ENCODE peak calls at places on chromosomes 2 and 18, in four cellular contexts. One of them, this sample, is unnamed.

GRCh38 chr2:11121099-11121822 is 34.0 kb upstream of the SLC66A3 start:
- DNase-seq in AG04450: no peak
- DNase-seq in cardiac muscle cell: peak
- DNase-seq in H1: no peak
- DNase-seq in this sample: peak

GRCh38 chr2:127721978-127722355 is 20.7 kb downstream of the SFT2D3 start:
- DNase-seq in AG04450: no peak
- DNase-seq in cardiac muscle cell: no peak
- DNase-seq in H1: no peak
- DNase-seq in this sample: peak

GRCh38 chr18:37179384-37179783 is 350.5 kb downstream of the KIAA1328 start:
- DNase-seq in H1: no peak
- DNase-seq in cardiac muscle cell: no peak
- DNase-seq in AG04450: no peak
- DNase-seq in this sample: peak

GRCh38 chr2:227504700-227505099 is 32.7 kb downstream of the AGFG1 start:
- DNase-seq in cardiac muscle cell: no peak
- DNase-seq in AG04450: no peak
- DNase-seq in H1: no peak
- DNase-seq in this sample: no peak

GRCh38 chr2:220279372-220279771 is 651.9 kb downstream of the SLC4A3 start:
- DNase-seq in AG04450: peak
- DNase-seq in H1: no peak
- DNase-seq in cardiac muscle cell: peak
- DNase-seq in this sample: peak

GRCh38 chr2:179460530-179460929 is 195.9 kb upstream of the SESTD1 start:
- DNase-seq in cardiac muscle cell: peak
- DNase-seq in H1: no peak
- DNase-seq in AG04450: peak
- DNase-seq in this sample: peak

GRCh38 chr2:171627412-171627811 is 59.9 kb upstream of the DYNC1I2 start:
- DNase-seq in H1: no peak
- DNase-seq in AG04450: no peak
- DNase-seq in cardiac muscle cell: no peak
- DNase-seq in this sample: no peak

GRCh38 chr18:47323158-47323557 is 71.7 kb upstream of the SKOR2 start:
- DNase-seq in cardiac muscle cell: no peak
- DNase-seq in H1: no peak
- DNase-seq in AG04450: no peak
- DNase-seq in this sample: no peak

GRCh38 chr2:100064165-100064564 is 78.2 kb downstream of the AFF3 start:
- DNase-seq in H1: no peak
- DNase-seq in cardiac muscle cell: no peak
- DNase-seq in AG04450: no peak
- DNase-seq in this sample: no peak

GRCh38 chr2:147610491-147611050 is 234.3 kb upstream of the ACVR2A start:
- DNase-seq in H1: no peak
- DNase-seq in AG04450: no peak
- DNase-seq in cardiac muscle cell: no peak
- DNase-seq in this sample: no peak

GRCh38 chr2:210128961-210129360 is 42.2 kb downstream of the KANSL1L start:
- DNase-seq in AG04450: no peak
- DNase-seq in H1: no peak
- DNase-seq in cardiac muscle cell: peak
- DNase-seq in this sample: peak

GRCh38 chr2:145484443-145485086 is 964.6 kb upstream of the ZEB2 start:
- DNase-seq in H1: no peak
- DNase-seq in AG04450: no peak
- DNase-seq in cardiac muscle cell: peak
- DNase-seq in this sample: peak
- TF ChIP-seq CTCF in H1: no peak
- TF ChIP-seq CTCF in AG04450: peak
- TF ChIP-seq CTCF in cardiac muscle cell: peak
- TF ChIP-seq CTCF in this sample: peak

GRCh38 chr2:72921088-72921851 is 4.0 kb downstream of the EMX1 start:
- DNase-seq in H1: no peak
- DNase-seq in cardiac muscle cell: no peak
- DNase-seq in AG04450: no peak
- DNase-seq in this sample: no peak

GRCh38 chr2:72917875-72918660 is 749 bp downstream of the EMX1 start:
- DNase-seq in AG04450: no peak
- DNase-seq in H1: no peak
- DNase-seq in cardiac muscle cell: no peak
- DNase-seq in this sample: no peak

GRCh38 chr2:72921866-72922265 is 4.5 kb downstream of the EMX1 start:
- DNase-seq in AG04450: no peak
- DNase-seq in H1: no peak
- DNase-seq in cardiac muscle cell: no peak
- DNase-seq in this sample: no peak

GRCh38 chr2:72919414-72920316 is 2.3 kb downstream of the EMX1 start:
- DNase-seq in AG04450: no peak
- DNase-seq in H1: no peak
- DNase-seq in cardiac muscle cell: no peak
- DNase-seq in this sample: no peak

DNA sequence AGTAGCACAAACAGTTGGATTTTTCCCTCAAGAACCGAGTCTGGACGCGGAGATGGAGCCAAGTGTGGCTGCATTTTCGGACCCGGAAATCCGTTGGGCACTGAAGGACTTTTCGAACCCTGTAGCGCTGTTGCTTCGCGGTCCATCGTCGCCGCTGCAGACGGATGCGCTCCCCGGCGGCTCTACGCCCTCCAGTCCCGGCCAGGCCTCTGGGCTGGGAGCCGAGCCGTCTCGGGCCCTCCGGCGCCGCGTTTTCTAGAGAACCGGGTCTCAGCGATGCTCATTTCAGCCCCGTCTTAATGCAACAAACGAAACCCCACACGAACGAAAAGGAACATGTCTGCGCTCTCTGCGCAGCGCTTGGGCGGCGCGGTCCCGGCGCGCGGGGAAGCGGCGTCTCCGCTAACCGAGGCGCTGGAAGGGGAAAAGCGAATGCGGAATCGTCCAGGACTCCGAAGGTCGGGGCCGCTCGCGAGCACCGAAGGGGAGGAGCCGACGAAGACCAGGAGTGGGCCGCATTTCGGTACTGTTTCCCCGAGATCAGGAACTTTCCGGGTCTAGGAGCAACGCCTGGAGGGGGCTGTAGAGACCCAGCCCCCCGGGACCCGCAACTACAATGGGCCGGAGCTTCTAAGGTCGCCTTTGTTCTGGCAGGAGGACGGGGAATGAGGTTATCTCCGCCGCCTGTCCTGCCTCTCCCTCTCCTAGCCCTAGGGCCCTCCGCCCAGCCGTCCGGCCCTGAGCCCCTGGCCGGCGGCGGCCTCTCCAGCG is 3.2 kb downstream of the EMX1 start:
- DNase-seq in H1: no peak
- DNase-seq in AG04450: no peak
- DNase-seq in cardiac muscle cell: peak
- DNase-seq in this sample: peak
- H3K4me3 ChIP-seq in H1: peak
- H3K4me3 ChIP-seq in AG04450: peak
- H3K4me3 ChIP-seq in cardiac muscle cell: no peak
- H3K4me3 ChIP-seq in this sample: no peak

DNA sequence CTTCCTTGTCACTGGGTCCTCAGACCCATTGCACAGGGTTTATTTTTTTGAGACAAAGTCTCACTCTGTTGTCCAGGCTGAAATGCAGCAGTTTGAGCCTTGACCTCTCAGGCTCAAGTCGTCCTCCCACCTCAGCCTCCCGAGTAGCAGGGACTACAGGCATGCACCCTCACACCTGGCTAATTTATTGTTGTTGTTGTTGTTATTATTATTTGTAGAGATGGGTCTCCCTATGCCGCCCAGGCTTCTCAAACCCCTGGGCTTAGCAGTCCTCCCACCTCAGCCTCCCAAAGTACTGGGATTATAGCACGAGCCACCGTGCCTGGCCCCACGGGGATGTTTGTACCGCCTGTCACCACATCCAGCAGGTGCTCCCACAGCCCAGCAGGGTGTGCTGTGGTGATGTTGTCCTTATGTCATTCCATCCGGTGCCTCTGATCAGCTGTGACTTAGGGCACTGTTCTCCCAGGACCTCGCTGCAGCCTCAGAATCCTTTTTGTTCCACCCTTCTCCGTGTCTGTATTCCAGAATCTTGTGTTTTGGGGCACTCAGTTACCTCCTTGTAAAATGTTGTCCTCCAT is 182.3 kb downstream of the INO80D start:
- DNase-seq in AG04450: no peak
- DNase-seq in H1: no peak
- DNase-seq in cardiac muscle cell: peak
- DNase-seq in this sample: peak
- TF ChIP-seq CTCF in AG04450: peak
- TF ChIP-seq CTCF in H1: peak
- TF ChIP-seq CTCF in cardiac muscle cell: peak
- TF ChIP-seq CTCF in this sample: peak

DNA sequence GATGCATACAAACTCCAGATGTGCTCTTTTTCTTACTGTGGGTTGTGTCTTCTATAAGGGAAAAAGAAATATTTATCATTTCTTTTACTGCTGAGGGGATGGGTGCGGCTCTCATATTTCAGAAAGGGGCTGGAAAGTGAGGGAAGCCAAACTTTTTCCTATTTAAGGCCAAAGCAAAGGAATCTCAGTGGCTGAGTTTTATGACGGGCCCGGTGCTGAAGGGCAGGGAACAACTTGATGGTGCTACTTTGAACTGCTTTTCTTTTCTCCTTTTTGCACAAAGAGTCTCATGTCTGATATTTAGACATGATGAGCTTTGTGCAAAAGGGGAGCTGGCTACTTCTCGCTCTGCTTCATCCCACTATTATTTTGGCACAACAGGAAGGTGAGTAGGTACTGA is at the start of gene COL3A1:
- DNase-seq in cardiac muscle cell: peak
- DNase-seq in AG04450: peak
- DNase-seq in H1: no peak
- DNase-seq in this sample: peak
- H3K4me3 ChIP-seq in cardiac muscle cell: peak
- H3K4me3 ChIP-seq in AG04450: peak
- H3K4me3 ChIP-seq in H1: no peak
- H3K4me3 ChIP-seq in this sample: peak

This sample was measured in choroid plexus epithelial cell.